ENCODE peak calls at places on chromosomes 2 and 18, in eight cellular contexts. T is astrocyte of the spinal cord, J is osteoblast, N is H7, Y is PC-9, V is psoas muscle, X is PC-3, L is neural progenitor cell. E is an unnamed sample.

GRCh38 chr2:98771264-98771663 is 40.3 kb upstream of the MGAT4A start:
- DNase-seq in T (no peak), J (no peak), N (peak), Y (no peak), V (no peak), X (no peak), L (no peak), E (no peak)

GRCh38 chr2:204749319-204749718 is 204.0 kb downstream of the PARD3B start:
- DNase-seq in T (peak), J (peak), N (no peak), Y (no peak), V (no peak), X (peak), L (no peak), E (peak)

GRCh38 chr2:195601361-195601760 is 55.7 kb upstream of the SLC39A10 start:
- DNase-seq in T (no peak), J (no peak), N (no peak), Y (no peak), V (no peak), X (no peak), L (no peak), E (no peak)

GRCh38 chr2:113896791-113897190 is 6.9 kb downstream of the ACTR3 start:
- DNase-seq in T (no peak), J (no peak), N (no peak), Y (no peak), V (no peak), X (no peak), L (no peak), E (no peak)

GRCh38 chr18:76425299-76426101 is 69.5 kb downstream of the ZNF516 start:
- DNase-seq in T (no peak), J (no peak), N (peak), Y (no peak), V (no peak), X (no peak), L (no peak), E (no peak)

GRCh38 chr2:196336715-196337617 is 165.6 kb upstream of the STK17B start:
- DNase-seq in T (peak), J (peak), N (no peak), Y (no peak), V (no peak), X (peak), L (peak), E (no peak)

GRCh38 chr2:55168221-55169154 is 63.6 kb downstream of the CLHC1 start:
- DNase-seq in T (peak), J (peak), N (peak), Y (peak), V (no peak), X (peak), L (peak), E (no peak)

GRCh38 chr18:63741769-63742168 is 33.4 kb upstream of the SERPINB7 start:
- DNase-seq in T (peak), J (no peak), N (no peak), Y (no peak), V (no peak), X (peak), L (no peak), E (no peak)

GRCh38 chr18:27185025-27185763 is at the start of gene CHST9:
- DNase-seq in T (no peak), J (no peak), N (peak), Y (no peak), V (peak), X (no peak), L (peak), E (no peak)

GRCh38 chr2:41409328-41409727 is 638.5 kb upstream of the PKDCC start:
- DNase-seq in T (no peak), J (no peak), N (peak), Y (no peak), V (no peak), X (peak), L (peak), E (no peak)

GRCh38 chr2:86238354-86238753 is 39.1 kb downstream of the MRPL35 start:
- DNase-seq in T (no peak), J (no peak), N (no peak), Y (no peak), V (no peak), X (no peak), L (no peak), E (no peak)

GRCh38 chr2:148989882-148990493 is 48.5 kb upstream of the LYPD6B start:
- DNase-seq in T (peak), J (peak), N (peak), Y (peak), V (no peak), X (peak), L (peak), E (peak)

GRCh38 chr2:118667366-118667765 is 180.1 kb downstream of the EN1 start:
- DNase-seq in T (peak), J (no peak), N (no peak), Y (no peak), V (no peak), X (no peak), L (no peak), E (no peak)

GRCh38 chr2:100887713-100888112 is 67.8 kb downstream of the NPAS2 start:
- DNase-seq in T (no peak), J (no peak), N (no peak), Y (peak), V (no peak), X (peak), L (no peak), E (no peak)

GRCh38 chr18:55100817-55101457 is 141.7 kb upstream of the CCDC68 start:
- DNase-seq in T (peak), J (peak), N (no peak), Y (peak), V (no peak), X (peak), L (no peak), E (no peak)

GRCh38 chr18:8730080-8730827 is 24.9 kb downstream of the MTCL1 start:
- DNase-seq in T (peak), J (peak), N (no peak), Y (peak), V (peak), X (peak), L (no peak), E (peak)

GRCh38 chr2:17309741-17310339 is 208.4 kb downstream of the RAD51AP2 start:
- DNase-seq in T (peak), J (no peak), N (peak), Y (peak), V (no peak), X (peak), L (peak), E (no peak)

GRCh38 chr2:181891966-181892794 is 650 bp downstream of the ITPRID2 start:
- DNase-seq in T (peak), J (peak), N (peak), Y (peak), V (peak), X (peak), L (peak), E (no peak)

DNA sequence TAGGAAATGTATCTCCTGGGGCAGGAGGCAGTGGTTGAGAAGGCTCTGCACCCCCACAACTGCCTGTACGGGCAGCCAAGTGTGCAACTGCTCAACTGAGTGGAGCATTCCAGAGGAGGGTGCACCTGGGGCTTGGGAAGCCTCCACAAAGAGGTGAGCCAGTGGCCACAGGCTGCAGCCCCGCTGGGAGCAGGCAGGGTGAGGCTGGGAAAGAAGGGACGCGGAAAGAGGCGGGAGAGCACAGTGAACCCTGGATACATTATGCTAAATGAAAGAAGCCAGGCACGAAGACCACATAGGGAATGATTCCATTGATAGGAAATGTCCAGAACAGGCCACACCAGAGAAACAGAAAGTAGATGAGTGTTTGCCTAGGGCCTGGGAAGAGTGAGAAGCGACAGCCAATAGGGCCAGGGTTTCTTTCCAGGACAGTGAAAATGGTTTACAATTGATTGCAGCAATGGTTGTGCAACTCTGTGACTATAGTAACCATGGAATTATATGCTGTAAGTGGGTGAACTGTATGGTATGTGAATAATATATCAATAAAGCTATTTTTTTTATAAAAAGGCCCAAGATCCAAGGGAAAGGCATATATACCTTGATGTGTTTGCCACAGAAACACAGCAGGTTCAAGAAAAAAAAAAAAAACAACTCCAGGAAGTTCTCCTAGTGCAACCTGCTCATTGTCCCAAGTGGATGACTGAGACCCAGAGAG is 82.4 kb downstream of the DDX1 start:
- DNase-seq in T (peak), J (no peak), N (peak), Y (peak), V (no peak), X (no peak), L (peak), E (peak)
- H3K4me3 ChIP-seq in T (no peak), J (no peak), N (no peak), Y (no peak), V (no peak), X (no peak), L (no peak), E (no peak)

GRCh38 chr2:200383380-200384110 is 77.1 kb downstream of the SPATS2L start:
- DNase-seq in T (peak), J (no peak), N (peak), Y (peak), V (no peak), X (no peak), L (no peak), E (peak)
- H3K4me3 ChIP-seq in T (no peak), J (peak), N (no peak), Y (peak), V (peak), X (no peak), L (no peak), E (no peak)

GRCh38 chr2:221258464-221258863 is 313.6 kb downstream of the EPHA4 start:
- DNase-seq in T (no peak), J (no peak), N (no peak), Y (no peak), V (no peak), X (no peak), L (no peak), E (no peak)

GRCh38 chr2:221254281-221254680 is 317.8 kb downstream of the EPHA4 start:
- DNase-seq in T (no peak), J (no peak), N (peak), Y (no peak), V (no peak), X (no peak), L (peak), E (no peak)

DNA sequence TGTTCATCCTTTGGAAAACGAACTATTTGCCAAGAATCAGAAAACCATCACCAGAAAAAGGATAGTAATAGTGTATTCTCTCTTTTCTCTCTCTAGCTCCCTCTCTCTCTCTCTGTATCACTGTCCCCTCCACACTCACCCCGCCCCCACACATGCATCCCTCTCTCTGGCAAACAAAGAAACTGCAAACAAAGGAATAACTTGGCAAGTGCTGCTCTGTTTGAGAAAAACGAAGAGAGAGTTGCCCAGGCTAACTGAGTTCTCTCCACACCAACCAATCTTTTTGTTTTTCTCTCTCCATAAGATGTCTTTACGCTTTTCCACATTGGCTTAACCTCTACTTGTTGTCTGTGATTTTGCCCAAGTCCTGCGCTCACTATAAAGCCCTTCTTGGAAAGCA is 316.2 kb downstream of the EPHA4 start:
- DNase-seq in T (no peak), J (no peak), N (peak), Y (no peak), V (no peak), X (no peak), L (peak), E (no peak)
- H3K4me3 ChIP-seq in T (no peak), J (no peak), N (no peak), Y (no peak), V (no peak), X (no peak), L (no peak), E (no peak)

DNA sequence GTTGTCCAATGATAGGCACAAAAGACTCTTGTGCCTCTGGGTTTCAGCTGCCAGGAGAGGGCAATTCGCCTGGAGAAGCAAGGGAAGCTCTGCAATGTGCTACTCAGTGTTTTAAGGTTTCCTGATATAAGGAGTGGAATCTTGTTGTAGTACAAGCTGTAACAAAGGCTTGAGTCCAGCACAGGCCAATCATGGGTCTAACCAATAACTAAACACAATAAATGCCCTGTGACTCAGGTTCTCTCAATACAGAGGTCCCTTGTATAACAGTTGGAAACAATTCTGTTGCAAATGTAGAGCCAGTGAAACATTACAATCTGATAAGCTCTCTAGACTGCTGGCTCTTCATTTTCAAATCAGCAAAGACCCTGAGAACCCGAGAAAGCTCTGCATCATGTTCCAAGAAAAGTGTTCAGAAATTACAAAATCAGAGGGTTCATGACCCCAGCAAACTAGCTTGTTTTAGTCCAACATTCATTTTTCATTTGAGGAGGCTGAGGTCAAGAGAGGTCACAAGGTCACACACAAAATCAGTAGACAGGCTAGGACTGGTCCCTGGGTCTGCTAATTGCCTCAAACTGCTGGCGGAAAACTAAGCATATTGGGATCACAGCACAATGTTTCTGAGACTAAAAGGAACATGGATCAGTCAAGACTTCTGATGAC is 59.0 kb upstream of the DNMT3A start:
- DNase-seq in T (no peak), J (no peak), N (no peak), Y (no peak), V (no peak), X (no peak), L (no peak), E (no peak)
- H3K4me3 ChIP-seq in T (no peak), J (no peak), N (no peak), Y (no peak), V (no peak), X (no peak), L (no peak), E (no peak)

DNA sequence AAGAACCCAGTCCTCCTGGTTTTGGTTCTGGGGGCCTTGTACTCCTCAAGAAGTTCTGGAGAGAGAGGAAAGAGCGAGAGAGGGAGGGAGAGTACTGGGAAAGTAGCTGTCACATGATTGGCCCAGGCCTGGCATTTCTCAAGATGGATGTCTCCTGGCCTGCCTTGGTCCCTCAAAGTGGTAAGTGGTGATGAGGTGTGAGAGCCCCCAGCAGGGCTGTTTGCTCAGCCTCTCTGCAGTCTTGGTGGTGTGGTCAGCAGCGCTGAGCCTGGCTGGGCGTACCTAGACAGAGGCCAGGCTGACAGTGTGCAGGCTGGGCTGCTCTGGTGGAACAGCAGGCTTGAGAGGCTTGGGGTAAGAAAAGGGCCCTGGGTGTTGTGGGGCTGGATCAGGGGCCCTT is 2.5 kb downstream of the SPEG start:
- DNase-seq in T (no peak), J (no peak), N (no peak), Y (no peak), V (peak), X (no peak), L (no peak), E (no peak)
- H3K4me3 ChIP-seq in T (no peak), J (no peak), N (no peak), Y (no peak), V (peak), X (no peak), L (no peak), E (no peak)

GRCh38 chr18:3982541-3982940 is 472.6 kb downstream of the DLGAP1 start:
- DNase-seq in T (peak), J (no peak), N (no peak), Y (no peak), V (no peak), X (no peak), L (no peak), E (no peak)

GRCh38 chr18:3983351-3983969 is 471.6 kb downstream of the DLGAP1 start:
- DNase-seq in T (peak), J (peak), N (no peak), Y (no peak), V (no peak), X (peak), L (no peak), E (peak)

GRCh38 chr18:3985030-3985429 is 470.1 kb downstream of the DLGAP1 start:
- DNase-seq in T (peak), J (no peak), N (no peak), Y (no peak), V (no peak), X (no peak), L (no peak), E (no peak)

GRCh38 chr18:3985664-3986063 is 469.4 kb downstream of the DLGAP1 start:
- DNase-seq in T (peak), J (no peak), N (no peak), Y (no peak), V (no peak), X (peak), L (no peak), E (no peak)

GRCh38 chr18:3984163-3984757 is 470.8 kb downstream of the DLGAP1 start:
- DNase-seq in T (peak), J (no peak), N (no peak), Y (no peak), V (no peak), X (no peak), L (no peak), E (no peak)
- H3K4me3 ChIP-seq in T (no peak), J (no peak), N (no peak), Y (no peak), V (no peak), X (no peak), L (no peak), E (no peak)

GRCh38 chr18:58733866-58734265 is 62.6 kb downstream of the MALT1 start:
- DNase-seq in T (no peak), J (no peak), N (no peak), Y (no peak), V (no peak), X (no peak), L (no peak), E (no peak)

GRCh38 chr18:58730618-58731017 is 59.4 kb downstream of the MALT1 start:
- DNase-seq in T (no peak), J (no peak), N (no peak), Y (no peak), V (no peak), X (no peak), L (no peak), E (no peak)

GRCh38 chr18:58727776-58728500 is 56.7 kb downstream of the MALT1 start:
- DNase-seq in T (peak), J (no peak), N (no peak), Y (no peak), V (no peak), X (no peak), L (no peak), E (no peak)

GRCh38 chr18:58728719-58729118 is 57.5 kb downstream of the MALT1 start:
- DNase-seq in T (no peak), J (no peak), N (no peak), Y (no peak), V (no peak), X (no peak), L (no peak), E (no peak)

GRCh38 chr18:58732471-58732870 is 61.2 kb downstream of the MALT1 start:
- DNase-seq in T (no peak), J (no peak), N (no peak), Y (no peak), V (no peak), X (no peak), L (no peak), E (no peak)
- H3K4me3 ChIP-seq in T (no peak), J (no peak), N (no peak), Y (no peak), V (no peak), X (no peak), L (no peak), E (no peak)

GRCh38 chr2:131389657-131390056 is 25.7 kb upstream of the RAB6D start:
- DNase-seq in T (no peak), J (no peak), N (no peak), Y (no peak), V (no peak), X (no peak), L (no peak), E (no peak)

DNA sequence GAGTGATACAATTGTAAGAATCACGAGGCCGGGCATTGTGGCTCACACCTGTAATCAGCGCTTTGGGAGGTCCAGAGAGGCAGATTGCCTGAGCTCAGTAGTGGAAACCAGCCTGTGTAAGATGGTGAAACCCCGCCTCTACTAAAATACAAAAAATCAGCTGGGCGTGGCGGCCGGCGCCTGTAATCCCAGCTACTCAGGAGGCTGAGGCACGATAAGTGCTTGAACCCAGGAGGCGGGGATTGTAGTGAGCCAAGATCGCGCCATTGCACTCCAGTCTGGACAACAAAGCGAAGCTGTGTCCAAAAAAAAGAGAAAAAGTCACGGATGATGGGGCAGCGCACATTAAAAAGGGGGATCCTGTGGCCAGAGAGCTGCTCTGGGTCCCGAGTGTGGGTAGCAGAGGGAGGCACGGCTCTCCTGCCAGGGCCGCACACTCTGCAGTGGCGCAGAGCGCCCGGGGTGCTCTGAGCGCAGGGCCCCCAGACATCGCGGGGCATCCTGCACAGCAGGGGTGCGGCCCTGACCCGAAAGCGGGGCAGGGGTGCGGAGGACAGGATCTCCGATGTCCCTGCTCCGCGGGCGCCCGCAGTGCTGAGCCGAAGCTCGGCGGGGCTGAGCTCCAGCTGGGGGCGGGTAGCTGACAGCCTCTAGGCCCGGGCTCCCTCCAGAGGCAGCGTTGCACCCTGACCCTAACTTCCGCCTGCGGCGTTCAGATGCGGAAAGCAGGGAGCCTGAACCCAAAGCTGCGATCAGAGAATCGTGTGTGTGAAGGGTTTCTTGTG is 30.4 kb upstream of the RAB6D start:
- DNase-seq in T (no peak), J (peak), N (peak), Y (no peak), V (peak), X (no peak), L (peak), E (no peak)
- H3K4me3 ChIP-seq in T (no peak), J (peak), N (peak), Y (no peak), V (peak), X (no peak), L (peak), E (peak)

GRCh38 chr18:79395308-79395640 is 456 bp upstream of the NFATC1 start:
- DNase-seq in T (no peak), J (peak), N (peak), Y (no peak), V (no peak), X (no peak), L (peak), E (no peak)
- H3K4me3 ChIP-seq in T (peak), J (no peak), N (peak), Y (no peak), V (peak), X (peak), L (peak), E (peak)